ENCODE peak calls at places on chromosomes 13 and 19, in four cellular contexts. One of them, this sample, is unnamed.

GRCh38 chr13:106132216-106132615 is 403.2 kb downstream of the EFNB2 start:
- DNase-seq in neural crest cell: no peak
- DNase-seq in tibial nerve: no peak
- DNase-seq in mammary epithelial cell: no peak
- DNase-seq in this sample: no peak

GRCh38 chr19:46192990-46193650 is 36.4 kb upstream of the IGFL1 start:
- DNase-seq in neural crest cell: no peak
- DNase-seq in tibial nerve: no peak
- DNase-seq in mammary epithelial cell: peak; percentile 86
- DNase-seq in this sample: peak; percentile 79

GRCh38 chr19:5041168-5042038 is 72.5 kb downstream of the KDM4B start:
- DNase-seq in neural crest cell: no peak
- DNase-seq in tibial nerve: no peak
- DNase-seq in mammary epithelial cell: no peak
- DNase-seq in this sample: no peak

GRCh38 chr19:53076984-53077383 is 26.2 kb downstream of the ZNF160 start:
- DNase-seq in neural crest cell: peak; percentile 66
- DNase-seq in tibial nerve: peak; percentile 16
- DNase-seq in mammary epithelial cell: no peak
- DNase-seq in this sample: no peak

GRCh38 chr13:35926859-35927530 is 204.2 kb downstream of the DCLK1 start:
- DNase-seq in neural crest cell: no peak
- DNase-seq in tibial nerve: peak; percentile 59
- DNase-seq in mammary epithelial cell: no peak
- DNase-seq in this sample: peak; percentile 11

GRCh38 chr13:79393564-79394249 is 12.3 kb downstream of the RBM26 start:
- DNase-seq in neural crest cell: no peak
- DNase-seq in tibial nerve: peak; percentile 14
- DNase-seq in mammary epithelial cell: no peak
- DNase-seq in this sample: no peak

GRCh38 chr19:3821156-3821555 is 35.0 kb upstream of the MATK start:
- DNase-seq in neural crest cell: no peak
- DNase-seq in tibial nerve: no peak
- DNase-seq in mammary epithelial cell: no peak
- DNase-seq in this sample: no peak

GRCh38 chr13:61770697-61771096 is 355.0 kb upstream of the PCDH20 start:
- DNase-seq in neural crest cell: no peak
- DNase-seq in tibial nerve: no peak
- DNase-seq in mammary epithelial cell: no peak
- DNase-seq in this sample: no peak

GRCh38 chr19:19997656-19998268 is 41.5 kb downstream of the ZNF682 start:
- DNase-seq in neural crest cell: peak; percentile 8
- DNase-seq in tibial nerve: no peak
- DNase-seq in mammary epithelial cell: no peak
- DNase-seq in this sample: no peak

GRCh38 chr13:107960301-107960700 is 255.0 kb downstream of the LIG4 start:
- DNase-seq in neural crest cell: no peak
- DNase-seq in tibial nerve: no peak
- DNase-seq in mammary epithelial cell: no peak
- DNase-seq in this sample: no peak

GRCh38 chr19:48596679-48597465 is 9.7 kb upstream of the SPACA4 start:
- DNase-seq in neural crest cell: no peak
- DNase-seq in tibial nerve: no peak
- DNase-seq in mammary epithelial cell: no peak
- DNase-seq in this sample: no peak

GRCh38 chr13:30763786-30764440 is 28.6 kb downstream of the ALOX5AP start:
- DNase-seq in neural crest cell: no peak
- DNase-seq in tibial nerve: no peak
- DNase-seq in mammary epithelial cell: no peak
- DNase-seq in this sample: no peak

GRCh38 chr13:103130681-103131210 is 64.5 kb upstream of the SLC10A2 start:
- DNase-seq in neural crest cell: no peak
- DNase-seq in tibial nerve: no peak
- DNase-seq in mammary epithelial cell: peak; percentile 65
- DNase-seq in this sample: no peak

GRCh38 chr13:94384217-94384905 is 95.1 kb downstream of the DCT start:
- DNase-seq in neural crest cell: no peak
- DNase-seq in tibial nerve: no peak
- DNase-seq in mammary epithelial cell: no peak
- DNase-seq in this sample: no peak

GRCh38 chr19:5801796-5802616 is 2.9 kb upstream of the NRTN start:
- DNase-seq in neural crest cell: peak; percentile 60
- DNase-seq in tibial nerve: no peak
- DNase-seq in mammary epithelial cell: no peak
- DNase-seq in this sample: peak; percentile 13

GRCh38 chr13:24187185-24187584 is 26.7 kb downstream of the SPATA13 start:
- DNase-seq in neural crest cell: no peak
- DNase-seq in tibial nerve: no peak
- DNase-seq in mammary epithelial cell: no peak
- DNase-seq in this sample: peak; percentile 17

GRCh38 chr19:2289714-2290435 is 7.9 kb upstream of the PEAK3 start:
- DNase-seq in neural crest cell: no peak
- DNase-seq in tibial nerve: no peak
- DNase-seq in mammary epithelial cell: peak; percentile 24
- DNase-seq in this sample: no peak

GRCh38 chr19:47445937-47446402 is 25.7 kb downstream of the SLC8A2 start:
- DNase-seq in neural crest cell: no peak
- DNase-seq in tibial nerve: no peak
- DNase-seq in mammary epithelial cell: no peak
- DNase-seq in this sample: no peak

GRCh38 chr19:6963937-6964336 is 57.3 kb downstream of the MBD3L2B start:
- DNase-seq in neural crest cell: no peak
- DNase-seq in tibial nerve: no peak
- DNase-seq in mammary epithelial cell: no peak
- DNase-seq in this sample: no peak
- TF ChIP-seq CTCF in neural crest cell: peak; percentile 47
- TF ChIP-seq CTCF in tibial nerve: no peak
- TF ChIP-seq CTCF in mammary epithelial cell: no peak
- TF ChIP-seq CTCF in this sample: peak; percentile 61

DNA sequence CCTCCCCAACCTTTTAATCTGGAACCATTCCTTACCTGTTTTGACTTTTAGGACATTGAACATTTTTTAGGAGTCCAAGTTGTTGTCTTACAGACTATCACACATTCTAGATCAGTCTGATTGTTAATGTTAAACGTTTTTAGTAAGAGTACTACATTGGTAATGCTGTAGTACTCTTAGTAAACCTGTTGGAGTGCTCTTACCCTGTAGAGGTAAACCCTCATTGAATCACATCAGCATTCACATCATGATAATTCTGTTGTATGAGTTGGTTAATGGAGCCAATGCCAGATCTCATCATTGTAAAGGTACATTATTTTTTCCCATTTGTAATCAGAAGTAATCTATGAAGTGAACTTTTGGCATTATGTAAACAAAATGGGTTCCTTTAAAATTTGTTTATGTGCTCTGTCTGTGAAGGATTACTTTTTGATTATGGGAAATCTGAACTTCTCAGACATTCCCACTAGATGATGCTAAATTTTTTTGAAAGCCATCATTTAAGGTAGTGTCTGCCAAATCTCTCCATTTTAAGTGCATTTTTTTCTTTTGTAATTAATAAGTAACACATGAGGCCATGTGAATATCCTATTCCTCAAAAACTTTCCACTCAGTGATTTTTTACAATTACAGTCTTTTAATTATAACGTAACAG is 55.2 kb downstream of the VWA8 start:
- DNase-seq in neural crest cell: no peak
- DNase-seq in tibial nerve: no peak
- DNase-seq in mammary epithelial cell: peak; percentile 45
- DNase-seq in this sample: peak; percentile 51
- TF ChIP-seq CTCF in neural crest cell: peak; percentile 69
- TF ChIP-seq CTCF in tibial nerve: peak; percentile 26
- TF ChIP-seq CTCF in mammary epithelial cell: peak; percentile 79
- TF ChIP-seq CTCF in this sample: peak; percentile 78

DNA sequence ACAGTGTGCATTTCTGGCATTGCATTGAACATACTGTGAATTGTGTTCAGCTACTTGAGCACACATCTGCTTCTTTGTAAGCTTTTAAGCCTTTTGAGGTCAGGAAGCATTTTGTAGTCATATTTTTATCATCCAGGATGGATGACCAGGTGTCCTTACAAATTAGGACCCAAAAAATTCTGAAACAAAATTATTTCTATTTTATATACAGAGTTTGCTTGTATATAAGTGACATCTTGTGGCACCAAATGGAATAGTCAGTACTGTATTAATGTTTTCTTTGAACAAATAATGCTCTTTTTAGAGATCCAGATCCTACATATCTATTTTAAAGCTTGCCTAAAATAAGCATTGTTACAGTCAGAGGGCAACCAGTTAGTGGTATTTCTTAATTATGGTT is 9.5 kb upstream of the SUPT20H start:
- DNase-seq in neural crest cell: no peak
- DNase-seq in tibial nerve: no peak
- DNase-seq in mammary epithelial cell: no peak
- DNase-seq in this sample: peak; percentile 4
- TF ChIP-seq CTCF in neural crest cell: peak; percentile 47
- TF ChIP-seq CTCF in tibial nerve: no peak
- TF ChIP-seq CTCF in mammary epithelial cell: peak; percentile 31
- TF ChIP-seq CTCF in this sample: peak; percentile 73

GRCh38 chr19:13154911-13155471 is 4.8 kb downstream of the IER2 start:
- DNase-seq in neural crest cell: peak; percentile 50
- DNase-seq in tibial nerve: peak; percentile 43
- DNase-seq in mammary epithelial cell: peak; percentile 89
- DNase-seq in this sample: peak; percentile 74
- TF ChIP-seq CTCF in neural crest cell: peak; percentile 41
- TF ChIP-seq CTCF in tibial nerve: no peak
- TF ChIP-seq CTCF in mammary epithelial cell: peak; percentile 31
- TF ChIP-seq CTCF in this sample: peak; percentile 50

DNA sequence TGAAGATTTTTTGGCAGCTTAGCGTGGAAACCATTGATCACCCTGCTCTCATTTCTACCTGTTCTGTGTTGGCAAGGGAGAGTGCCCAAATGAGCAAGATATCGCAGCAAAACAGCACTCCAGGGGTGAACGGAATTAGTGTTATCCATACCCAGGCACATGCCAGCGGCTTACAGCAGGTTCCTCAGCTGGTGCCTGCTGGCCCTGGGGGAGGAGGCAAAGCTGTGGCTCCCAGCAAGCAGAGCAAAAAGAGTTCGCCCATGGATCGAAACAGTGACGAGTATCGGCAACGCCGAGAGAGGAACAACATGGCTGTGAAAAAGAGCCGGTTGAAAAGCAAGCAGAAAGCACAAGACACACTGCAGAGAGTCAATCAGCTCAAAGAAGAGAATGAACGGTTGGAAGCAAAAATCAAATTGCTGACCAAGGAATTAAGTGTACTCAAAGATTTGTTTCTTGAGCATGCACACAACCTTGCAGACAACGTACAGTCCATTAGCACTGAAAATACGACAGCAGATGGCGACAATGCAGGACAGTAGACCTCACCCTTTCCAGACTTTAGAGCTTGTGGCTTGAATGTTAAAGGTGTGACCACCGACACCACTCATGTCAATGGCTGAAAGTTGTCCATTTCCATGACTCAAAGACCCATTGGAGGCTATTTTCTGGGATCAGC is 5.8 kb downstream of the CEBPG start:
- DNase-seq in neural crest cell: no peak
- DNase-seq in tibial nerve: no peak
- DNase-seq in mammary epithelial cell: no peak
- DNase-seq in this sample: no peak
- TF ChIP-seq CTCF in neural crest cell: no peak
- TF ChIP-seq CTCF in tibial nerve: no peak
- TF ChIP-seq CTCF in mammary epithelial cell: no peak
- TF ChIP-seq CTCF in this sample: no peak

This sample was measured in HFFc6.